ENCODE peak calls at places on chromosomes 6 and 20, in five cellular contexts. A, P, O, K and Z are unnamed samples.

GRCh38 chr6:125271486-125272159 is 30.1 kb downstream of the HDDC2 start:
- DNase-seq in K (no peak), P (no peak), A (no peak), O (no peak), Z (no peak)

GRCh38 chr6:154950979-154951378 is 44.1 kb upstream of the TIAM2 start:
- DNase-seq in P (no peak), K (no peak), A (no peak), O (no peak), Z (no peak)

GRCh38 chr6:97361286-97361685 is 78.3 kb upstream of the MMS22L start:
- DNase-seq in P (peak), K (peak), A (no peak), O (no peak), Z (no peak)

GRCh38 chr6:113690255-113690956 is 166.7 kb upstream of the MARCKS start:
- DNase-seq in O (no peak), P (peak), K (peak), A (no peak), Z (peak)

GRCh38 chr20:50991076-50991475 is 31.8 kb downstream of the KCNG1 start:
- DNase-seq in P (no peak), K (no peak), O (no peak), A (no peak), Z (no peak)

GRCh38 chr6:90216081-90216977 is 80.3 kb downstream of the BACH2 start:
- DNase-seq in P (peak), K (peak), O (no peak), A (no peak), Z (no peak)

GRCh38 chr6:50602191-50602810 is 111.0 kb upstream of the TFAP2D start:
- DNase-seq in K (peak), O (peak), A (no peak), P (peak), Z (no peak)

GRCh38 chr6:51007237-51007636 is 188.6 kb downstream of the TFAP2B start:
- DNase-seq in A (no peak), O (no peak), P (no peak), K (no peak), Z (no peak)

GRCh38 chr6:150492941-150493340 is 106.7 kb upstream of the PLEKHG1 start:
- DNase-seq in A (no peak), O (no peak), P (no peak), K (peak), Z (no peak)

GRCh38 chr20:45269056-45269455 is 14.7 kb upstream of the SLPI start:
- DNase-seq in K (no peak), O (no peak), P (no peak), A (no peak), Z (no peak)

GRCh38 chr6:1885576-1886003 is 275.9 kb downstream of the FOXC1 start:
- DNase-seq in K (no peak), A (no peak), O (no peak), P (no peak), Z (no peak)

GRCh38 chr20:49705358-49705757 is 8.3 kb downstream of the B4GALT5 start:
- DNase-seq in K (no peak), O (no peak), P (no peak), A (no peak), Z (peak)

GRCh38 chr6:29559524-29560287 is at the start of gene UBD:
- DNase-seq in P (peak), O (no peak), A (no peak), K (no peak), Z (peak)
- TF ChIP-seq USF2 in P (no peak), O (no peak), A (no peak), K (no peak), Z (no peak)

DNA sequence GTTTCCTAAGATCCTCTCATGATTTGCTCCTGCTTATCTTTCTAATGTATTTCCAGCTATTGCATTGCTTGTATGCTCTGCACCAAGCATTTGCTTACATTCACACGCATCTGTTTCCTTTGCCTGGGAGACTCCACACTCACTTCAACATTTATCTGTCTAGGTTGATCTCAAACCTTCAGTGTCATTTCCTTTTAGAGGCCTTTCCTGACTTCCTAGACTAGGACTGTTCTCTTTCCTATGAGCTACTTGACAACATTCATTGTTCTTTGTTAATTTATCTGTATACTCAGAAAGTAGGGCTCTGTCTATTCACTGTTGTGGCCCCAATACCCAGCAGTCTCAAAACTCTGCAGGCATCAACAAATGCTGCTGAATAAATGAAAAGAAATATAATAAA is 84.4 kb downstream of the WASF1 start:
- DNase-seq in K (no peak), P (no peak), A (no peak), O (no peak), Z (no peak)
- TF ChIP-seq KDM1A in K (no peak), P (no peak), A (no peak), O (no peak), Z (no peak)

GRCh38 chr6:159487636-159488035 is 205.4 kb downstream of the SOD2 start:
- DNase-seq in A (no peak), P (no peak), O (no peak), K (no peak), Z (no peak)
- TF ChIP-seq USF2 in A (no peak), P (no peak), O (no peak), K (no peak), Z (no peak)

DNA sequence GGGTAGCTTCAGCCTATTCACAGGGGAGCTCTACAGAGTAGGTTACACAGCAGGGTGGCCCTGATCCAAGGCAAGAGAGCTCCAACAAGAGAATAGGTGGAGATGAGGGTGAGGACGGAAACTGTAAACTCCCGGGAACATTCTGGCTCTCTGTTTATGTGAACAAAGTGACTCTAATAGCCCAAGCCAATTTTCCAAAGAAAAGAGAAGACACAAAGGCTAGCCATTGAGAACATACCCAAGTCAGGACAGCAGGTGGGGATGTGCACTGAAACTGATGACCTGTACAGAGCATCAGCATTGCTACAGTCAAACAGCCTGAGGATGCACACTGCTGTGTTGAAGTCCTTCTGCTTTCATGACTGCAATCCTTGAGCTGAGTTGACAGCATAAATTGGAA is 136.0 kb upstream of the TOP1 start:
- DNase-seq in A (no peak), O (no peak), P (no peak), K (no peak), Z (no peak)
- TF ChIP-seq KDM1A in A (no peak), O (no peak), P (no peak), K (no peak), Z (no peak)

GRCh38 chr6:105769987-105770386 is 316.1 kb upstream of the PRDM1 start:
- DNase-seq in O (no peak), K (no peak), A (no peak), P (no peak), Z (no peak)
- TF ChIP-seq USF2 in O (no peak), K (no peak), A (no peak), P (no peak), Z (no peak)

GRCh38 chr20:25023316-25023715 is 30.8 kb upstream of the APMAP start:
- DNase-seq in K (no peak), O (no peak), P (no peak), A (no peak), Z (no peak)

GRCh38 chr20:25024171-25024570 is 31.6 kb upstream of the APMAP start:
- DNase-seq in O (no peak), P (no peak), K (no peak), A (no peak), Z (no peak)

GRCh38 chr20:25021336-25021735 is 28.8 kb upstream of the APMAP start:
- DNase-seq in P (no peak), O (no peak), A (no peak), K (no peak), Z (no peak)

GRCh38 chr20:25020901-25021301 is 28.4 kb upstream of the APMAP start:
- DNase-seq in O (no peak), A (no peak), K (no peak), P (no peak), Z (no peak)

DNA sequence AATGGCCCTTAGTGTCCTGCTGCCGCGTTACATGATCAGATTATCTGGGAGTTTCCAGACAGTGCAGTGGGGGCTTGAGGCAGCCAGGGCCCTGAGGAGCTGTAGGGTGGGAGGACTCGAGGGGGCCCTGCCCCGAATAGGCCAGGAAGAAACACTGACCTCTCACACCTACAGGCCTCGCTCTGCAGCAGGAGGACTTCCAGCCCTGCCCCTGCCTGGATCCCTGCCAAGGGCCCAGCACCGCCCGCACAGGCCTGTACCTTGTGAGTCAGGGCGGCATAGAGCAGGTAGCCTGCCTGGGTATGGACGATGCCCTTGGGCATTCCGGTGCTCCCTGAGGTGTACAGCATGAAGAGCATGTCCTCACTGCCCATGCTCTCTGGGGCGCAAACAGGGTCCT is 30.1 kb upstream of the APMAP start:
- DNase-seq in K (no peak), A (no peak), P (no peak), O (no peak), Z (no peak)
- TF ChIP-seq KDM1A in K (no peak), A (no peak), P (no peak), O (no peak), Z (no peak)

GRCh38 chr6:52588710-52589091 is 11.8 kb upstream of the TRAM2 start:
- DNase-seq in P (no peak), O (no peak), A (no peak), K (no peak), Z (no peak)

GRCh38 chr6:52590634-52590985 is 13.8 kb upstream of the TRAM2 start:
- DNase-seq in P (peak), A (no peak), O (no peak), K (no peak), Z (no peak)

GRCh38 chr6:52594216-52594615 is 17.4 kb upstream of the TRAM2 start:
- DNase-seq in P (no peak), K (no peak), A (no peak), O (no peak), Z (no peak)

GRCh38 chr6:52595000-52595795 is 18.3 kb upstream of the TRAM2 start:
- DNase-seq in A (no peak), O (no peak), K (no peak), P (peak), Z (peak)

GRCh38 chr6:52591832-52592231 is 15.0 kb upstream of the TRAM2 start:
- DNase-seq in O (no peak), K (no peak), P (no peak), A (no peak), Z (no peak)
- TF ChIP-seq USF2 in O (no peak), K (no peak), P (no peak), A (no peak), Z (no peak)

GRCh38 chr6:8383584-8383983 is 51.8 kb downstream of the SLC35B3 start:
- DNase-seq in O (no peak), A (peak), K (no peak), P (no peak), Z (no peak)

GRCh38 chr6:8389034-8389818 is 46.1 kb downstream of the SLC35B3 start:
- DNase-seq in O (no peak), A (no peak), K (no peak), P (no peak), Z (no peak)

GRCh38 chr6:8392569-8392968 is 42.8 kb downstream of the SLC35B3 start:
- DNase-seq in K (peak), A (no peak), O (no peak), P (no peak), Z (no peak)

GRCh38 chr6:8391934-8392333 is 43.4 kb downstream of the SLC35B3 start:
- DNase-seq in O (no peak), P (no peak), K (no peak), A (no peak), Z (no peak)

DNA sequence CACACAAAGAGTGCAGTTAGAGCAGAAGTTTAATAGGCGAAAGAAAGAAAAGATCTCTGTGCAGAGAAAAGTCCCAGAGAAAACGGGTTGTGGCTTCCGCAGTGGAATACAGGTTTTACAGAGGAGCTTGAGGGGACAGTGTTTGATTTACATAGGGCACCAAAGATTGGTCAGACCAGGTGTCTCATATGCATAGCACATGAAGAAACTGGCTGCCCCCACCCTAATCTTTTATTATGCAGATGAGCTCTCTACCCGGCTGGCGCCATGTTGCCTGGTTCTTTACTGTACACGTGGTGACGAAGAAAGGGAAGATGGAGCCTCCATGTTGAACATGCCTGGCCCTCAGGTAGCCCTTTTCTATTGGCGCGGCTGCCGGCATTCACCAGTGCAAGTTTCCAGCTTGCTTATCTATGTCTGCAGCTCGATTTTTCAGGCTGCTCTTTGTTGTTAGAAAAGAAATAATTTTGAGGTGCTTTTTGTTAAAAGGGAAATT is 47.4 kb downstream of the SLC35B3 start:
- DNase-seq in K (no peak), O (peak), A (no peak), P (no peak), Z (no peak)
- TF ChIP-seq KDM1A in K (no peak), O (no peak), A (no peak), P (no peak), Z (no peak)